ENCODE peak calls at places on chromosomes 7 and 10, in seven cellular contexts. One of them, this sample, is unnamed.
A peak's percentile ranks its signal among the peaks of the same experiment; 100 is the strongest.

GRCh38 chr7:99828818-99829217 is 1.0 kb downstream of the CYP3A43 start:
- DNase-seq in RWPE2: no peak
- DNase-seq in suprapubic skin: no peak
- DNase-seq in heart left ventricle: no peak
- DNase-seq in HCT116: no peak
- DNase-seq in endodermal cell: peak; percentile 17
- DNase-seq in left ventricle myocardium inferior: no peak
- DNase-seq in this sample: no peak

GRCh38 chr7:112449353-112449752 is 907 bp upstream of the IFRD1 start:
- DNase-seq in HCT116: peak; percentile 59
- DNase-seq in RWPE2: no peak
- DNase-seq in left ventricle myocardium inferior: no peak
- DNase-seq in heart left ventricle: no peak
- DNase-seq in suprapubic skin: no peak
- DNase-seq in endodermal cell: no peak
- DNase-seq in this sample: peak; percentile 65

GRCh38 chr10:82277591-82277990 is 402.6 kb downstream of the NRG3 start:
- DNase-seq in left ventricle myocardium inferior: no peak
- DNase-seq in HCT116: no peak
- DNase-seq in endodermal cell: no peak
- DNase-seq in heart left ventricle: no peak
- DNase-seq in suprapubic skin: no peak
- DNase-seq in RWPE2: no peak
- DNase-seq in this sample: no peak

GRCh38 chr10:87546221-87546620 is 41.5 kb downstream of the MINPP1 start:
- DNase-seq in RWPE2: no peak
- DNase-seq in HCT116: no peak
- DNase-seq in heart left ventricle: no peak
- DNase-seq in endodermal cell: no peak
- DNase-seq in left ventricle myocardium inferior: no peak
- DNase-seq in suprapubic skin: no peak
- DNase-seq in this sample: no peak

GRCh38 chr7:2138146-2138765 is 94.5 kb downstream of the MAD1L1 start:
- DNase-seq in heart left ventricle: no peak
- DNase-seq in endodermal cell: no peak
- DNase-seq in suprapubic skin: no peak
- DNase-seq in HCT116: no peak
- DNase-seq in RWPE2: no peak
- DNase-seq in left ventricle myocardium inferior: no peak
- DNase-seq in this sample: no peak

GRCh38 chr7:4747013-4747412 is 28.4 kb upstream of the AP5Z1 start:
- DNase-seq in heart left ventricle: no peak
- DNase-seq in left ventricle myocardium inferior: no peak
- DNase-seq in endodermal cell: no peak
- DNase-seq in RWPE2: no peak
- DNase-seq in suprapubic skin: no peak
- DNase-seq in HCT116: no peak
- DNase-seq in this sample: no peak

GRCh38 chr7:151087247-151088018 is 1.2 kb downstream of the AGAP3 start:
- DNase-seq in RWPE2: peak; percentile 59
- DNase-seq in suprapubic skin: no peak
- DNase-seq in HCT116: no peak
- DNase-seq in left ventricle myocardium inferior: peak; percentile 72
- DNase-seq in heart left ventricle: peak; percentile 71
- DNase-seq in endodermal cell: no peak
- DNase-seq in this sample: no peak

GRCh38 chr7:109522585-109522984 is 952.9 kb downstream of the DNAJB9 start:
- DNase-seq in endodermal cell: no peak
- DNase-seq in left ventricle myocardium inferior: no peak
- DNase-seq in suprapubic skin: no peak
- DNase-seq in heart left ventricle: no peak
- DNase-seq in HCT116: no peak
- DNase-seq in RWPE2: no peak
- DNase-seq in this sample: no peak

GRCh38 chr10:3071405-3072198 is 4.3 kb downstream of the PFKP start:
- DNase-seq in endodermal cell: no peak
- DNase-seq in suprapubic skin: no peak
- DNase-seq in heart left ventricle: no peak
- DNase-seq in left ventricle myocardium inferior: no peak
- DNase-seq in RWPE2: no peak
- DNase-seq in HCT116: peak; percentile 91
- DNase-seq in this sample: no peak

GRCh38 chr7:80499350-80499955 is 12.4 kb downstream of the GNAT3 start:
- DNase-seq in RWPE2: peak; percentile 90
- DNase-seq in heart left ventricle: peak; percentile 72
- DNase-seq in endodermal cell: peak; percentile 66
- DNase-seq in left ventricle myocardium inferior: peak; percentile 22
- DNase-seq in HCT116: peak; percentile 87
- DNase-seq in suprapubic skin: no peak
- DNase-seq in this sample: peak; percentile 67

GRCh38 chr7:75795831-75796285 is 17.7 kb downstream of the CCL24 start:
- DNase-seq in HCT116: no peak
- DNase-seq in suprapubic skin: no peak
- DNase-seq in endodermal cell: no peak
- DNase-seq in RWPE2: no peak
- DNase-seq in left ventricle myocardium inferior: peak; percentile 63
- DNase-seq in heart left ventricle: peak; percentile 64
- DNase-seq in this sample: peak; percentile 62

GRCh38 chr7:157278167-157278790 is 58.5 kb upstream of the DNAJB6 start:
- DNase-seq in suprapubic skin: no peak
- DNase-seq in HCT116: no peak
- DNase-seq in heart left ventricle: no peak
- DNase-seq in left ventricle myocardium inferior: no peak
- DNase-seq in RWPE2: no peak
- DNase-seq in endodermal cell: no peak
- DNase-seq in this sample: no peak

GRCh38 chr10:87092356-87092860 is 2.2 kb downstream of the GLUD1 start:
- DNase-seq in suprapubic skin: no peak
- DNase-seq in heart left ventricle: no peak
- DNase-seq in endodermal cell: no peak
- DNase-seq in RWPE2: no peak
- DNase-seq in HCT116: no peak
- DNase-seq in left ventricle myocardium inferior: no peak
- DNase-seq in this sample: no peak

GRCh38 chr7:111951027-111951426 is 255.2 kb downstream of the DOCK4 start:
- DNase-seq in RWPE2: no peak
- DNase-seq in left ventricle myocardium inferior: no peak
- DNase-seq in heart left ventricle: no peak
- DNase-seq in endodermal cell: no peak
- DNase-seq in suprapubic skin: no peak
- DNase-seq in HCT116: no peak
- DNase-seq in this sample: no peak

GRCh38 chr7:48741545-48741944 is 182.8 kb upstream of the CDC14C start:
- DNase-seq in suprapubic skin: no peak
- DNase-seq in heart left ventricle: no peak
- DNase-seq in HCT116: no peak
- DNase-seq in left ventricle myocardium inferior: no peak
- DNase-seq in endodermal cell: no peak
- DNase-seq in RWPE2: no peak
- DNase-seq in this sample: no peak

GRCh38 chr7:123047955-123048354 is 52.5 kb upstream of the TAS2R16 start:
- DNase-seq in RWPE2: no peak
- DNase-seq in suprapubic skin: no peak
- DNase-seq in left ventricle myocardium inferior: no peak
- DNase-seq in endodermal cell: no peak
- DNase-seq in HCT116: no peak
- DNase-seq in heart left ventricle: no peak
- DNase-seq in this sample: no peak

GRCh38 chr10:117131390-117132327 is 6.4 kb downstream of the VAX1 start:
- DNase-seq in left ventricle myocardium inferior: no peak
- DNase-seq in endodermal cell: peak; percentile 77
- DNase-seq in heart left ventricle: no peak
- DNase-seq in RWPE2: no peak
- DNase-seq in suprapubic skin: no peak
- DNase-seq in HCT116: no peak
- DNase-seq in this sample: no peak

GRCh38 chr10:3452683-3453388 is 280.3 kb upstream of the PITRM1 start:
- DNase-seq in left ventricle myocardium inferior: no peak
- DNase-seq in RWPE2: no peak
- DNase-seq in suprapubic skin: no peak
- DNase-seq in HCT116: no peak
- DNase-seq in endodermal cell: no peak
- DNase-seq in heart left ventricle: no peak
- DNase-seq in this sample: peak; percentile 15

GRCh38 chr10:24446739-24447138 is 237.8 kb downstream of the KIAA1217 start:
- DNase-seq in HCT116: no peak
- DNase-seq in RWPE2: no peak
- DNase-seq in suprapubic skin: no peak
- DNase-seq in endodermal cell: no peak
- DNase-seq in left ventricle myocardium inferior: no peak
- DNase-seq in heart left ventricle: no peak
- DNase-seq in this sample: peak; percentile 50

GRCh38 chr10:103546401-103546800 is 52.9 kb downstream of the NEURL1 start:
- DNase-seq in heart left ventricle: no peak
- DNase-seq in suprapubic skin: peak; percentile 41
- DNase-seq in endodermal cell: no peak
- DNase-seq in HCT116: no peak
- DNase-seq in left ventricle myocardium inferior: no peak
- DNase-seq in RWPE2: peak; percentile 11
- DNase-seq in this sample: peak; percentile 11

GRCh38 chr7:141563956-141564623 is 12.9 kb downstream of the AGK start:
- DNase-seq in heart left ventricle: no peak
- DNase-seq in HCT116: no peak
- DNase-seq in RWPE2: no peak
- DNase-seq in endodermal cell: peak; percentile 60
- DNase-seq in left ventricle myocardium inferior: no peak
- DNase-seq in suprapubic skin: no peak
- DNase-seq in this sample: no peak

GRCh38 chr10:10092581-10092980 is 925.1 kb upstream of the CELF2 start:
- DNase-seq in RWPE2: no peak
- DNase-seq in heart left ventricle: peak; percentile 30
- DNase-seq in left ventricle myocardium inferior: peak; percentile 26
- DNase-seq in endodermal cell: peak; percentile 61
- DNase-seq in HCT116: no peak
- DNase-seq in suprapubic skin: peak; percentile 86
- DNase-seq in this sample: no peak

GRCh38 chr7:767580-767940 is 40.5 kb upstream of the PRKAR1B start:
- DNase-seq in HCT116: no peak
- DNase-seq in heart left ventricle: no peak
- DNase-seq in left ventricle myocardium inferior: no peak
- DNase-seq in endodermal cell: no peak
- DNase-seq in RWPE2: no peak
- DNase-seq in suprapubic skin: no peak
- DNase-seq in this sample: peak; percentile 31

GRCh38 chr10:21962362-21962761 is 41.2 kb downstream of the DNAJC1 start:
- DNase-seq in heart left ventricle: no peak
- DNase-seq in suprapubic skin: no peak
- DNase-seq in endodermal cell: no peak
- DNase-seq in left ventricle myocardium inferior: no peak
- DNase-seq in RWPE2: no peak
- DNase-seq in HCT116: no peak
- DNase-seq in this sample: no peak
- H3K36me3 ChIP-seq in heart left ventricle: no peaks in the 10 kb centered on the region
- H3K36me3 ChIP-seq in suprapubic skin: no peaks in the 10 kb centered on the region
- H3K36me3 ChIP-seq in endodermal cell: no peaks in the 10 kb centered on the region
- H3K36me3 ChIP-seq in left ventricle myocardium inferior: no peaks in the 10 kb centered on the region
- H3K36me3 ChIP-seq in RWPE2: no peaks in the 10 kb centered on the region
- H3K36me3 ChIP-seq in HCT116: no peaks in the 10 kb centered on the region
- H3K36me3 ChIP-seq in this sample: no peaks in the 10 kb centered on the region

DNA sequence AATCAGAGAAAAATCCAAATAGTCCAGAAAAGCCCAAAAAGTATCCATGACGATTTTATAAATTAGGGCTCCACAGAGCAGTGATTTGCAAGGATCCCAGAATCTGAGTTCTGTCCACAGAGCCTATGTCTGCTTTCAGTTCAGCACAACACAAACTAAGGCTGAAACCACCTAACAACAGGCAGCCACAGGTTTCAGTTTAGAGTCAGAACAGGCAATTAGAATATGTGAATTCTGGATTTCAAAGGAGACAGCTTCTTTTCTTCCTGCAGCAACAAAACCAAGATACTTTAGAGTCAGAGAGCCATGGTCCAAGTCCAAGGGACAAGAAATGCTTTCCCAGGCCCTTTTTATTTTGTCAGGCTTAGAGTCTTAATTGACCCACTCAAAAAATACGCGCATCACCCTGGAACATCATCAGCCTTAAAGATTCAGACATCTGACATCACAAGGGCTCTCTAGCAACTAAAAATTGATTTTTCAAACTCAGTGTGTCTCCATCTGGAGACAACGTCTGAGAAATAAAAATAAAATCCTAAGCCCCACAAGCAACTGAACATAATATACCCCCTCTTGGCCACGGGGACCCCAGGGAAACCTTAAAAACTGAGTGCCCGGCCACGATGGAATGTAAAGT is 23.7 kb downstream of the IFIT3 start:
- DNase-seq in HCT116: no peak
- DNase-seq in left ventricle myocardium inferior: no peak
- DNase-seq in RWPE2: no peak
- DNase-seq in suprapubic skin: no peak
- DNase-seq in heart left ventricle: no peak
- DNase-seq in endodermal cell: no peak
- DNase-seq in this sample: no peak
- H3K4me3 ChIP-seq in HCT116: peak overlapping the region; percentile 19
- H3K4me3 ChIP-seq in left ventricle myocardium inferior: peak overlapping the region; percentile 9
- H3K4me3 ChIP-seq in RWPE2: no peak overlapping the region
- H3K4me3 ChIP-seq in suprapubic skin: no peak overlapping the region
- H3K4me3 ChIP-seq in heart left ventricle: no peak overlapping the region
- H3K4me3 ChIP-seq in endodermal cell: no peak overlapping the region
- H3K4me3 ChIP-seq in this sample: no peak overlapping the region

GRCh38 chr10:46523881-46524470 is 32.5 kb downstream of the GPRIN2 start:
- DNase-seq in HCT116: peak; percentile 35
- DNase-seq in endodermal cell: peak; percentile 48
- DNase-seq in heart left ventricle: peak; percentile 21
- DNase-seq in left ventricle myocardium inferior: peak; percentile 12
- DNase-seq in RWPE2: peak; percentile 97
- DNase-seq in suprapubic skin: peak; percentile 73
- DNase-seq in this sample: peak; percentile 10
- H3K27ac ChIP-seq in HCT116: peak overlapping the region; percentile 65
- H3K27ac ChIP-seq in endodermal cell: peak overlapping the region; percentile 10
- H3K27ac ChIP-seq in heart left ventricle: no peak overlapping the region
- H3K27ac ChIP-seq in left ventricle myocardium inferior: no peak overlapping the region
- H3K27ac ChIP-seq in RWPE2: peak overlapping the region; percentile 96
- H3K27ac ChIP-seq in suprapubic skin: no peak overlapping the region
- H3K27ac ChIP-seq in this sample: no peak overlapping the region

GRCh38 chr7:149141893-149142292 is 5.4 kb upstream of the ZNF398 start:
- DNase-seq in heart left ventricle: no peak
- DNase-seq in suprapubic skin: no peak
- DNase-seq in left ventricle myocardium inferior: no peak
- DNase-seq in HCT116: no peak
- DNase-seq in endodermal cell: no peak
- DNase-seq in RWPE2: no peak
- DNase-seq in this sample: no peak

GRCh38 chr7:149130572-149131198 is 4.6 kb upstream of the ZNF425 start:
- DNase-seq in suprapubic skin: no peak
- DNase-seq in HCT116: no peak
- DNase-seq in left ventricle myocardium inferior: no peak
- DNase-seq in heart left ventricle: no peak
- DNase-seq in endodermal cell: no peak
- DNase-seq in RWPE2: no peak
- DNase-seq in this sample: no peak

GRCh38 chr7:149140784-149141183 is 6.5 kb upstream of the ZNF398 start:
- DNase-seq in endodermal cell: no peak
- DNase-seq in RWPE2: no peak
- DNase-seq in left ventricle myocardium inferior: no peak
- DNase-seq in suprapubic skin: no peak
- DNase-seq in heart left ventricle: no peak
- DNase-seq in HCT116: no peak
- DNase-seq in this sample: no peak

GRCh38 chr7:149133311-149133710 is 7.2 kb upstream of the ZNF425 start:
- DNase-seq in HCT116: no peak
- DNase-seq in suprapubic skin: no peak
- DNase-seq in endodermal cell: no peak
- DNase-seq in heart left ventricle: no peak
- DNase-seq in RWPE2: no peak
- DNase-seq in left ventricle myocardium inferior: no peak
- DNase-seq in this sample: no peak

GRCh38 chr7:149136118-149136517 is 10.0 kb upstream of the ZNF425 start:
- DNase-seq in RWPE2: no peak
- DNase-seq in suprapubic skin: no peak
- DNase-seq in left ventricle myocardium inferior: no peak
- DNase-seq in heart left ventricle: no peak
- DNase-seq in HCT116: no peak
- DNase-seq in endodermal cell: no peak
- DNase-seq in this sample: no peak
- H3K36me3 ChIP-seq in RWPE2: peaks cover 12% of the 10 kb centered on the region
- H3K36me3 ChIP-seq in suprapubic skin: peaks cover 5% of the 10 kb centered on the region
- H3K36me3 ChIP-seq in left ventricle myocardium inferior: peaks cover 15% of the 10 kb centered on the region
- H3K36me3 ChIP-seq in heart left ventricle: peaks cover 11% of the 10 kb centered on the region
- H3K36me3 ChIP-seq in HCT116: peaks cover 2% of the 10 kb centered on the region
- H3K36me3 ChIP-seq in endodermal cell: peaks cover 7% of the 10 kb centered on the region
- H3K36me3 ChIP-seq in this sample: no peaks in the 10 kb centered on the region

This sample was measured in gastrocnemius medialis.